ENCODE peak calls at places on chromosome 4, in nine cellular contexts. J, P, Q, Y, W, G, B, U and A are unnamed samples.

GRCh38 chr4:73139245-73139644 is 69.7 kb upstream of the COX18 start:
- DNase-seq in J (no peak), P (no peak), Q (no peak), Y (no peak), W (no peak), G (no peak), B (no peak), U (no peak), A (no peak)

GRCh38 chr4:153393397-153393796 is 48.9 kb downstream of the MND1 start:
- DNase-seq in J (no peak), P (no peak), Q (no peak), Y (peak; percentile 65), W (no peak), G (no peak), B (peak; percentile 41), U (no peak), A (no peak)

GRCh38 chr4:5955201-5955821 is 62.4 kb upstream of the CRMP1 start:
- DNase-seq in J (no peak), P (no peak), Q (no peak), Y (no peak), W (no peak), G (no peak), B (no peak), U (no peak), A (peak; percentile 19)

GRCh38 chr4:153082322-153083301 is 121.6 kb upstream of the TRIM2 start:
- DNase-seq in J (no peak), P (no peak), Q (no peak), Y (peak; percentile 81), W (no peak), G (no peak), B (no peak), U (no peak), A (peak; percentile 30)

GRCh38 chr4:159227984-159228383 is 125.1 kb downstream of the RAPGEF2 start:
- DNase-seq in J (no peak), P (peak; percentile 89), Q (no peak), Y (peak; percentile 87), W (no peak), G (no peak), B (peak; percentile 79), U (no peak), A (peak; percentile 84)

GRCh38 chr4:16827762-16828724 is 70.4 kb downstream of the LDB2 start:
- DNase-seq in J (no peak), P (no peak), Q (no peak), Y (no peak), W (no peak), G (no peak), B (no peak), U (no peak), A (no peak)

GRCh38 chr4:169089004-169089403 is 78.9 kb upstream of the CBR4 start:
- DNase-seq in J (no peak), P (no peak), Q (no peak), Y (no peak), W (no peak), G (no peak), B (no peak), U (no peak), A (no peak)

GRCh38 chr4:150072906-150073714 is 5.1 kb upstream of the DCLK2 start:
- DNase-seq in J (no peak), P (no peak), Q (no peak), Y (peak; percentile 38), W (no peak), G (peak; percentile 14), B (no peak), U (no peak), A (no peak)

GRCh38 chr4:31204895-31205294 is 484.7 kb downstream of the PCDH7 start:
- DNase-seq in J (no peak), P (no peak), Q (no peak), Y (no peak), W (no peak), G (no peak), B (no peak), U (no peak), A (no peak)

GRCh38 chr4:100095729-100096595 is 94.3 kb downstream of the DDIT4L start:
- DNase-seq in J (peak; percentile 50), P (peak; percentile 88), Q (no peak), Y (peak; percentile 81), W (peak; percentile 17), G (peak; percentile 26), B (peak; percentile 54), U (peak; percentile 13), A (peak; percentile 68)

GRCh38 chr4:113142351-113142750 is 92.9 kb downstream of the ANK2 start:
- DNase-seq in J (no peak), P (no peak), Q (no peak), Y (no peak), W (no peak), G (no peak), B (no peak), U (no peak), A (no peak)
- TF ChIP-seq CTCF in J (no peak), P (no peak), Q (no peak), Y (no peak), W (no peak), G (no peak), B (no peak), U (no peak), A (no peak)

GRCh38 chr4:86223472-86223871 is 136.4 kb downstream of the MAPK10 start:
- DNase-seq in J (no peak), P (no peak), Q (peak; percentile 9), Y (peak; percentile 33), W (no peak), G (no peak), B (no peak), U (peak; percentile 2), A (no peak)
- TF ChIP-seq CTCF in J (no peak), P (no peak), Q (peak; percentile 62), Y (peak; percentile 71), W (no peak), G (peak; percentile 39), B (peak; percentile 56), U (peak; percentile 49), A (no peak)

GRCh38 chr4:139607302-139608060 is 51.5 kb upstream of the SETD7 start:
- DNase-seq in J (no peak), P (no peak), Q (no peak), Y (no peak), W (no peak), G (no peak), B (no peak), U (no peak), A (no peak)

GRCh38 chr4:139609647-139610046 is 53.6 kb upstream of the SETD7 start:
- DNase-seq in J (no peak), P (no peak), Q (no peak), Y (peak; percentile 51), W (no peak), G (no peak), B (no peak), U (no peak), A (no peak)

GRCh38 chr4:139605516-139605915 is 49.5 kb upstream of the SETD7 start:
- DNase-seq in J (no peak), P (no peak), Q (no peak), Y (no peak), W (no peak), G (no peak), B (no peak), U (no peak), A (no peak)

GRCh38 chr4:139603576-139604387 is 47.8 kb upstream of the SETD7 start:
- DNase-seq in J (peak; percentile 45), P (no peak), Q (no peak), Y (peak; percentile 65), W (no peak), G (peak; percentile 38), B (peak; percentile 45), U (no peak), A (no peak)

DNA sequence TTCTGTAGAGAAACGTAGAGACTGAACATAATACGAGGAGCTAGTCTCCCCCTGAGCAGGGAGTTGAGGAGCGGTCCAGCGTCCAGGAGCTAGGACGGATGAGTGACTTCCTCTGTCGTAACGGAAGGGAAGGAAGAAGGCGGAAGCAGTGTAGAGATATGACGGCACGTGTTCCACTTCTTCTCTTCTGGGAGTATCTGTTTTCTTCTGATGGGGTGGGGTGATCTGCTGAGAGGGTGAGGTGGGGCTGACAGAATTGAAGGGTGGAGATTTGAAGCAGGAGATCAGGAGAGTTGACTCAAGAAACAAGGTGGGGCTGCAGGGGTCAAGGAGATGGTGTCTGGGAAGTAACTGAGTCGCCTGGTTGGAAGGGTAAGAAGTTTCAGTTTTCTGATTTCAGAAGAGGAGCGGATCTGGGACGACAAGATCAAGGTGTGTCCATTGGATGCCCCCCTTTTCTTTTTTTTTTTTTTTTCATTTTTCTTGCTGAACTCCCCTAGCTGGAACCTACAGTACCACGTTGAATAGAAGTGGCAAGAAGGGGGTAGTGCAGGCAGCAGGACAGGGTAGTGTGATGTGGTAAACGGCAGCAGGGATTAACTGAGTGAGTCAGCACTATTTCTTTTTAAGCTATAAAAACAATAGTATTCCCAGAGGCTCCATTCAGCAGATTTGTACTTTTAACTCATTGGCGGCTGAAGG is 50.7 kb upstream of the SETD7 start:
- DNase-seq in J (no peak), P (no peak), Q (no peak), Y (peak; percentile 60), W (no peak), G (peak; percentile 58), B (no peak), U (no peak), A (no peak)
- TF ChIP-seq CTCF in J (no peak), P (no peak), Q (no peak), Y (peak; percentile 3), W (no peak), G (no peak), B (peak; percentile 6), U (no peak), A (no peak)

GRCh38 chr4:172547724-172548123 is 620.9 kb upstream of the GALNT7 start:
- DNase-seq in J (no peak), P (no peak), Q (no peak), Y (no peak), W (no peak), G (no peak), B (no peak), U (no peak), A (no peak)
- TF ChIP-seq CTCF in J (no peak), P (no peak), Q (no peak), Y (no peak), W (no peak), G (no peak), B (no peak), U (no peak), A (no peak)

GRCh38 chr4:27096142-27096824 is 235.6 kb downstream of the STIM2 start:
- DNase-seq in J (no peak), P (no peak), Q (no peak), Y (no peak), W (no peak), G (no peak), B (no peak), U (no peak), A (no peak)
- TF ChIP-seq CTCF in J (no peak), P (no peak), Q (no peak), Y (no peak), W (no peak), G (no peak), B (no peak), U (no peak), A (no peak)

GRCh38 chr4:92516450-92516849 is 212.7 kb downstream of the GRID2 start:
- DNase-seq in J (no peak), P (no peak), Q (no peak), Y (no peak), W (no peak), G (no peak), B (no peak), U (no peak), A (no peak)
- TF ChIP-seq CTCF in J (no peak), P (no peak), Q (no peak), Y (no peak), W (no peak), G (no peak), B (no peak), U (no peak), A (no peak)

GRCh38 chr4:8219236-8219635 is 20.1 kb downstream of the SH3TC1 start:
- DNase-seq in J (no peak), P (no peak), Q (no peak), Y (no peak), W (no peak), G (no peak), B (no peak), U (no peak), A (peak; percentile 83)
- TF ChIP-seq CTCF in J (no peak), P (no peak), Q (no peak), Y (no peak), W (no peak), G (no peak), B (no peak), U (no peak), A (no peak)